ENCODE peak calls at places on chromosome 13, in four cellular contexts. One of them, this sample, is unnamed.

GRCh38 chr13:72166102-72166660 is 299.2 kb upstream of the DACH1 start:
- DNase-seq in GM23338: no peak
- DNase-seq in Panc1: no peak
- DNase-seq in SK-N-SH: no peak
- DNase-seq in this sample: no peak

GRCh38 chr13:98293103-98293502 is 116.0 kb upstream of the RNF113B start:
- DNase-seq in GM23338: no peak
- DNase-seq in Panc1: no peak
- DNase-seq in SK-N-SH: no peak
- DNase-seq in this sample: no peak

GRCh38 chr13:25232937-25233515 is 54.3 kb downstream of the MTMR6 start:
- DNase-seq in GM23338: peak
- DNase-seq in Panc1: no peak
- DNase-seq in SK-N-SH: peak
- DNase-seq in this sample: no peak

GRCh38 chr13:108155185-108156106 is 59.9 kb downstream of the LIG4 start:
- DNase-seq in GM23338: peak
- DNase-seq in Panc1: peak
- DNase-seq in SK-N-SH: peak
- DNase-seq in this sample: peak

GRCh38 chr13:113955235-113955634 is 18.6 kb downstream of the C13orf46 start:
- DNase-seq in GM23338: no peak
- DNase-seq in Panc1: no peak
- DNase-seq in SK-N-SH: no peak
- DNase-seq in this sample: no peak

GRCh38 chr13:54185785-54186184 is 1157.2 kb downstream of the OLFM4 start:
- DNase-seq in GM23338: peak
- DNase-seq in Panc1: no peak
- DNase-seq in SK-N-SH: no peak
- DNase-seq in this sample: peak

GRCh38 chr13:96178759-96179158 is 88.9 kb downstream of the HS6ST3 start:
- DNase-seq in GM23338: no peak
- DNase-seq in Panc1: no peak
- DNase-seq in SK-N-SH: no peak
- DNase-seq in this sample: no peak

GRCh38 chr13:86282450-86282849 is 483.2 kb upstream of the SLITRK6 start:
- DNase-seq in GM23338: no peak
- DNase-seq in Panc1: no peak
- DNase-seq in SK-N-SH: no peak
- DNase-seq in this sample: no peak

GRCh38 chr13:95404141-95404882 is 103.1 kb upstream of the ABCC4 start:
- DNase-seq in GM23338: peak
- DNase-seq in Panc1: peak
- DNase-seq in SK-N-SH: peak
- DNase-seq in this sample: peak

GRCh38 chr13:62357887-62358645 is 942.4 kb upstream of the PCDH20 start:
- DNase-seq in GM23338: peak
- DNase-seq in Panc1: peak
- DNase-seq in SK-N-SH: no peak
- DNase-seq in this sample: peak

GRCh38 chr13:113741101-113741731 is 17.8 kb upstream of the TMEM255B start:
- DNase-seq in GM23338: no peak
- DNase-seq in Panc1: no peak
- DNase-seq in SK-N-SH: no peak
- DNase-seq in this sample: peak

GRCh38 chr13:98461525-98462240 is 115.2 kb downstream of the STK24 start:
- DNase-seq in GM23338: no peak
- DNase-seq in Panc1: no peak
- DNase-seq in SK-N-SH: no peak
- DNase-seq in this sample: no peak

GRCh38 chr13:46374710-46375109 is 12.3 kb downstream of the RUBCNL start:
- DNase-seq in GM23338: no peak
- DNase-seq in Panc1: no peak
- DNase-seq in SK-N-SH: no peak
- DNase-seq in this sample: peak
- TF ChIP-seq POLR2AphosphoS5 in GM23338: no peak
- TF ChIP-seq POLR2AphosphoS5 in Panc1: no peak
- TF ChIP-seq POLR2AphosphoS5 in SK-N-SH: no peak
- TF ChIP-seq POLR2AphosphoS5 in this sample: peak

GRCh38 chr13:21676611-21677021 is 5.7 kb downstream of the FGF9 start:
- DNase-seq in GM23338: peak
- DNase-seq in Panc1: no peak
- DNase-seq in SK-N-SH: peak
- DNase-seq in this sample: no peak
- TF ChIP-seq POLR2AphosphoS5 in GM23338: no peak
- TF ChIP-seq POLR2AphosphoS5 in Panc1: no peak
- TF ChIP-seq POLR2AphosphoS5 in SK-N-SH: no peak
- TF ChIP-seq POLR2AphosphoS5 in this sample: no peak

DNA sequence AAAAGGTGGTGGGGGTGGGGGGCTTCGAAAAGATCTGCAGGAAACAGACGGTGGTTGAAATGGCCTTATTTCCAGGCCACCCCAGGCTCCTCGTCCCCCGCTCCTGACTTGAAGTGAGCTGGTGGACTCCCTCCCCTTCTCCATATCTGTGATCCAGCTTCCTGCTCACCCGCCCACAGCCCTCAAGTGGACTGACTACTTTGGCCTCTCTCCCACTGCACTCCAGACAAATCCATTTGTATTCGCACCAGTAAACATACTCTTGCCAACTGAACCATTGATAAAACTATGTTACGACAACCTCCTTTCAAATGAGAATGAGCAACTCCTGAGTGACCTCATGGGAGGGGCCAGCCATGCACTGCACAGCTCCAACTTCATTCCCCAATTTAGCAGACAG is 259.4 kb downstream of the COL4A1 start:
- DNase-seq in GM23338: no peak
- DNase-seq in Panc1: no peak
- DNase-seq in SK-N-SH: peak
- DNase-seq in this sample: no peak
- TF ChIP-seq POLR2AphosphoS5 in GM23338: no peak
- TF ChIP-seq POLR2AphosphoS5 in Panc1: no peak
- TF ChIP-seq POLR2AphosphoS5 in SK-N-SH: no peak
- TF ChIP-seq POLR2AphosphoS5 in this sample: no peak

GRCh38 chr13:101916108-101916757 is 463.8 kb downstream of the ITGBL1 start:
- DNase-seq in GM23338: peak
- DNase-seq in Panc1: no peak
- DNase-seq in SK-N-SH: peak
- DNase-seq in this sample: no peak
- TF ChIP-seq POLR2AphosphoS5 in GM23338: no peak
- TF ChIP-seq POLR2AphosphoS5 in Panc1: no peak
- TF ChIP-seq POLR2AphosphoS5 in SK-N-SH: no peak
- TF ChIP-seq POLR2AphosphoS5 in this sample: no peak